ENCODE peak calls at places on chromosomes 2 and 18, in ten cellular contexts. One of them, this sample, is unnamed. For H3K36me3 and H3K27me3, the result is how much of the 10 kb centered on the place peaks cover.

GRCh38 chr2:70069049-70069448 is 18.2 kb upstream of the PCBP1 start:
- DNase-seq in thyroid gland: no peak
- DNase-seq in psoas muscle: no peak
- DNase-seq in heart right ventricle: no peak
- DNase-seq in RWPE2: no peak
- DNase-seq in brain microvascular endothelial cell: no peak
- DNase-seq in PC-3: no peak
- DNase-seq in cardiac muscle cell: no peak
- DNase-seq in upper lobe of right lung: no peak
- DNase-seq in fibroblast of lung: peak
- DNase-seq in this sample: no peak

GRCh38 chr2:69056071-69056470 is 43.1 kb downstream of the ANTXR1 start:
- DNase-seq in thyroid gland: no peak
- DNase-seq in psoas muscle: no peak
- DNase-seq in heart right ventricle: no peak
- DNase-seq in RWPE2: no peak
- DNase-seq in brain microvascular endothelial cell: no peak
- DNase-seq in PC-3: no peak
- DNase-seq in cardiac muscle cell: no peak
- DNase-seq in upper lobe of right lung: no peak
- DNase-seq in fibroblast of lung: no peak
- DNase-seq in this sample: no peak

GRCh38 chr2:234304945-234305344 is 191.9 kb downstream of the ARL4C start:
- DNase-seq in thyroid gland: no peak
- DNase-seq in psoas muscle: no peak
- DNase-seq in heart right ventricle: no peak
- DNase-seq in RWPE2: no peak
- DNase-seq in brain microvascular endothelial cell: peak
- DNase-seq in PC-3: peak
- DNase-seq in cardiac muscle cell: peak
- DNase-seq in upper lobe of right lung: no peak
- DNase-seq in fibroblast of lung: peak
- DNase-seq in this sample: no peak

GRCh38 chr2:190353537-190353899 is 10.1 kb downstream of the INPP1 start:
- DNase-seq in thyroid gland: no peak
- DNase-seq in psoas muscle: no peak
- DNase-seq in heart right ventricle: no peak
- DNase-seq in RWPE2: no peak
- DNase-seq in brain microvascular endothelial cell: no peak
- DNase-seq in PC-3: no peak
- DNase-seq in cardiac muscle cell: no peak
- DNase-seq in upper lobe of right lung: no peak
- DNase-seq in fibroblast of lung: no peak
- DNase-seq in this sample: no peak

GRCh38 chr2:234834228-234834923 is 117.4 kb upstream of the SH3BP4 start:
- DNase-seq in thyroid gland: no peak
- DNase-seq in psoas muscle: no peak
- DNase-seq in heart right ventricle: no peak
- DNase-seq in RWPE2: no peak
- DNase-seq in brain microvascular endothelial cell: no peak
- DNase-seq in PC-3: no peak
- DNase-seq in cardiac muscle cell: peak
- DNase-seq in upper lobe of right lung: no peak
- DNase-seq in fibroblast of lung: no peak
- DNase-seq in this sample: no peak

GRCh38 chr2:26612522-26613240 is 28.5 kb downstream of the CIB4 start:
- DNase-seq in thyroid gland: peak
- DNase-seq in psoas muscle: peak
- DNase-seq in heart right ventricle: peak
- DNase-seq in RWPE2: no peak
- DNase-seq in brain microvascular endothelial cell: no peak
- DNase-seq in PC-3: no peak
- DNase-seq in cardiac muscle cell: no peak
- DNase-seq in upper lobe of right lung: peak
- DNase-seq in fibroblast of lung: no peak
- DNase-seq in this sample: no peak

GRCh38 chr2:181746844-181747243 is 66.5 kb upstream of the NEUROD1 start:
- DNase-seq in thyroid gland: no peak
- DNase-seq in psoas muscle: no peak
- DNase-seq in heart right ventricle: no peak
- DNase-seq in RWPE2: no peak
- DNase-seq in brain microvascular endothelial cell: no peak
- DNase-seq in PC-3: peak
- DNase-seq in cardiac muscle cell: no peak
- DNase-seq in upper lobe of right lung: no peak
- DNase-seq in fibroblast of lung: no peak
- DNase-seq in this sample: no peak

GRCh38 chr2:20611077-20611843 is 39.6 kb downstream of the HS1BP3 start:
- DNase-seq in thyroid gland: peak
- DNase-seq in psoas muscle: peak
- DNase-seq in heart right ventricle: peak
- DNase-seq in RWPE2: peak
- DNase-seq in brain microvascular endothelial cell: peak
- DNase-seq in PC-3: no peak
- DNase-seq in cardiac muscle cell: no peak
- DNase-seq in upper lobe of right lung: peak
- DNase-seq in fibroblast of lung: peak
- DNase-seq in this sample: peak

GRCh38 chr18:13809025-13809384 is 14.9 kb upstream of the MC5R start:
- DNase-seq in thyroid gland: peak
- DNase-seq in psoas muscle: no peak
- DNase-seq in heart right ventricle: no peak
- DNase-seq in RWPE2: no peak
- DNase-seq in brain microvascular endothelial cell: no peak
- DNase-seq in PC-3: peak
- DNase-seq in cardiac muscle cell: no peak
- DNase-seq in upper lobe of right lung: no peak
- DNase-seq in fibroblast of lung: no peak
- DNase-seq in this sample: no peak

GRCh38 chr2:168136392-168136977 is 110.9 kb downstream of the STK39 start:
- DNase-seq in thyroid gland: no peak
- DNase-seq in psoas muscle: no peak
- DNase-seq in heart right ventricle: no peak
- DNase-seq in RWPE2: no peak
- DNase-seq in brain microvascular endothelial cell: no peak
- DNase-seq in PC-3: peak
- DNase-seq in cardiac muscle cell: no peak
- DNase-seq in upper lobe of right lung: no peak
- DNase-seq in fibroblast of lung: peak
- DNase-seq in this sample: no peak

GRCh38 chr2:164048729-164049128 is 312.9 kb upstream of the FIGN start:
- DNase-seq in thyroid gland: no peak
- DNase-seq in psoas muscle: no peak
- DNase-seq in heart right ventricle: no peak
- DNase-seq in RWPE2: no peak
- DNase-seq in brain microvascular endothelial cell: no peak
- DNase-seq in PC-3: no peak
- DNase-seq in cardiac muscle cell: no peak
- DNase-seq in upper lobe of right lung: no peak
- DNase-seq in fibroblast of lung: no peak
- DNase-seq in this sample: no peak

GRCh38 chr2:220417503-220417902 is 790.1 kb downstream of the SLC4A3 start:
- DNase-seq in thyroid gland: no peak
- DNase-seq in psoas muscle: no peak
- DNase-seq in heart right ventricle: no peak
- DNase-seq in RWPE2: no peak
- DNase-seq in brain microvascular endothelial cell: no peak
- DNase-seq in PC-3: no peak
- DNase-seq in cardiac muscle cell: peak
- DNase-seq in upper lobe of right lung: no peak
- DNase-seq in fibroblast of lung: no peak
- DNase-seq in this sample: no peak

GRCh38 chr2:67437132-67437531 is 40.0 kb downstream of the ETAA1 start:
- DNase-seq in thyroid gland: no peak
- DNase-seq in psoas muscle: no peak
- DNase-seq in heart right ventricle: no peak
- DNase-seq in RWPE2: no peak
- DNase-seq in brain microvascular endothelial cell: no peak
- DNase-seq in PC-3: peak
- DNase-seq in cardiac muscle cell: no peak
- DNase-seq in upper lobe of right lung: no peak
- DNase-seq in fibroblast of lung: peak
- DNase-seq in this sample: no peak

GRCh38 chr2:122078451-122078850 is 323.0 kb downstream of the TSN start:
- DNase-seq in thyroid gland: no peak
- DNase-seq in psoas muscle: no peak
- DNase-seq in heart right ventricle: no peak
- DNase-seq in RWPE2: no peak
- DNase-seq in brain microvascular endothelial cell: no peak
- DNase-seq in PC-3: no peak
- DNase-seq in cardiac muscle cell: peak
- DNase-seq in upper lobe of right lung: no peak
- DNase-seq in fibroblast of lung: peak
- DNase-seq in this sample: no peak

GRCh38 chr18:13305326-13305725 is 86.8 kb downstream of the LDLRAD4 start:
- DNase-seq in thyroid gland: no peak
- DNase-seq in psoas muscle: no peak
- DNase-seq in heart right ventricle: no peak
- DNase-seq in RWPE2: no peak
- DNase-seq in brain microvascular endothelial cell: no peak
- DNase-seq in PC-3: no peak
- DNase-seq in cardiac muscle cell: no peak
- DNase-seq in upper lobe of right lung: no peak
- DNase-seq in fibroblast of lung: no peak
- DNase-seq in this sample: no peak

GRCh38 chr2:68320118-68320641 is 431 bp upstream of the CNRIP1 start:
- DNase-seq in thyroid gland: peak
- DNase-seq in psoas muscle: peak
- DNase-seq in heart right ventricle: peak
- DNase-seq in RWPE2: no peak
- DNase-seq in brain microvascular endothelial cell: no peak
- DNase-seq in PC-3: peak
- DNase-seq in cardiac muscle cell: peak
- DNase-seq in upper lobe of right lung: no peak
- DNase-seq in fibroblast of lung: peak
- DNase-seq in this sample: no peak

GRCh38 chr2:38665854-38666577 is at the start of gene GALM:
- DNase-seq in thyroid gland: peak
- DNase-seq in psoas muscle: peak
- DNase-seq in heart right ventricle: peak
- DNase-seq in RWPE2: no peak
- DNase-seq in brain microvascular endothelial cell: peak
- DNase-seq in PC-3: peak
- DNase-seq in cardiac muscle cell: peak
- DNase-seq in upper lobe of right lung: peak
- DNase-seq in fibroblast of lung: peak
- DNase-seq in this sample: peak

GRCh38 chr2:44932079-44932478 is 9.4 kb upstream of the SIX3 start:
- DNase-seq in thyroid gland: no peak
- DNase-seq in psoas muscle: no peak
- DNase-seq in heart right ventricle: no peak
- DNase-seq in RWPE2: no peak
- DNase-seq in brain microvascular endothelial cell: no peak
- DNase-seq in PC-3: no peak
- DNase-seq in cardiac muscle cell: no peak
- DNase-seq in upper lobe of right lung: no peak
- DNase-seq in fibroblast of lung: no peak
- DNase-seq in this sample: no peak

GRCh38 chr2:133424876-133425275 is 143.4 kb downstream of the NCKAP5 start:
- DNase-seq in thyroid gland: no peak
- DNase-seq in psoas muscle: no peak
- DNase-seq in heart right ventricle: no peak
- DNase-seq in RWPE2: no peak
- DNase-seq in brain microvascular endothelial cell: no peak
- DNase-seq in PC-3: no peak
- DNase-seq in cardiac muscle cell: no peak
- DNase-seq in upper lobe of right lung: no peak
- DNase-seq in fibroblast of lung: peak
- DNase-seq in this sample: no peak

GRCh38 chr18:22185298-22185697 is 15.9 kb downstream of the GATA6 start:
- DNase-seq in thyroid gland: no peak
- DNase-seq in psoas muscle: no peak
- DNase-seq in heart right ventricle: no peak
- DNase-seq in RWPE2: no peak
- DNase-seq in brain microvascular endothelial cell: no peak
- DNase-seq in PC-3: no peak
- DNase-seq in cardiac muscle cell: no peak
- DNase-seq in upper lobe of right lung: no peak
- DNase-seq in fibroblast of lung: no peak
- DNase-seq in this sample: no peak
- TF ChIP-seq CTCF in thyroid gland: no peak
- TF ChIP-seq CTCF in psoas muscle: no peak
- TF ChIP-seq CTCF in heart right ventricle: peak
- TF ChIP-seq CTCF in RWPE2: no peak
- TF ChIP-seq CTCF in brain microvascular endothelial cell: peak
- TF ChIP-seq CTCF in PC-3: no peak
- TF ChIP-seq CTCF in cardiac muscle cell: peak
- TF ChIP-seq CTCF in upper lobe of right lung: no peak
- TF ChIP-seq CTCF in fibroblast of lung: no peak
- TF ChIP-seq CTCF in this sample: no peak

DNA sequence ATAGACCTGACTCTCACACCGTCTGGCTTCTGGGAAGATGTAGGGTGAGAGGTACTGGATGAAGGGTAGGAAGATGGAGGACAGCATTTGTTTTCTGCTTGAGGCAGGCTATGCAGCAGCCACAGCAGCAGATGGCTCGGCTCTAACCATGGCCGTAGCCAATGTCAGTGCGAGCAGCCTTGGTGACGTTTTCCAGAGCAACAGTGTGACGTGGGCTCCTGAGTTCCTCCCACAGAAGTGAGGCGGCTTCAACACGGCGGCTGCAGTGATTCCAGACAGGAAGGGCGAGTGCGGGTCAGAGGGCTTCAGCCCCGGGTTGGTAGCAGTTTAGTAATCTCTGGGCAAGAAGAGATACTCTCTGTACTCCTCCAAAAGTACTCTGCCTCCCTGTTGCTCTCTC is 133.0 kb upstream of the MYT1L start:
- DNase-seq in thyroid gland: no peak
- DNase-seq in psoas muscle: no peak
- DNase-seq in heart right ventricle: peak
- DNase-seq in RWPE2: no peak
- DNase-seq in brain microvascular endothelial cell: no peak
- DNase-seq in PC-3: no peak
- DNase-seq in cardiac muscle cell: peak
- DNase-seq in upper lobe of right lung: no peak
- DNase-seq in fibroblast of lung: no peak
- DNase-seq in this sample: no peak
- H3K36me3 ChIP-seq in thyroid gland: under half
- H3K36me3 ChIP-seq in psoas muscle: under half
- H3K36me3 ChIP-seq in heart right ventricle: under half
- H3K36me3 ChIP-seq in RWPE2: under half
- H3K36me3 ChIP-seq in brain microvascular endothelial cell: under half
- H3K36me3 ChIP-seq in PC-3: under half
- H3K36me3 ChIP-seq in cardiac muscle cell: under half
- H3K36me3 ChIP-seq in upper lobe of right lung: under half
- H3K36me3 ChIP-seq in fibroblast of lung: under half
- H3K36me3 ChIP-seq in this sample: under half

GRCh38 chr2:129465045-129465444 is 514.4 kb upstream of the RAB6C start:
- DNase-seq in thyroid gland: no peak
- DNase-seq in psoas muscle: no peak
- DNase-seq in heart right ventricle: no peak
- DNase-seq in RWPE2: no peak
- DNase-seq in brain microvascular endothelial cell: no peak
- DNase-seq in PC-3: no peak
- DNase-seq in cardiac muscle cell: no peak
- DNase-seq in upper lobe of right lung: no peak
- DNase-seq in fibroblast of lung: no peak
- DNase-seq in this sample: no peak
- H3K27me3 ChIP-seq in thyroid gland: under half
- H3K27me3 ChIP-seq in psoas muscle: under half
- H3K27me3 ChIP-seq in heart right ventricle: under half
- H3K27me3 ChIP-seq in RWPE2: under half
- H3K27me3 ChIP-seq in brain microvascular endothelial cell: under half
- H3K27me3 ChIP-seq in PC-3: under half
- H3K27me3 ChIP-seq in cardiac muscle cell: under half
- H3K27me3 ChIP-seq in upper lobe of right lung: under half
- H3K27me3 ChIP-seq in fibroblast of lung: under half
- H3K27me3 ChIP-seq in this sample: under half

GRCh38 chr2:232333361-232334135 is 45.0 kb upstream of the ALPP start:
- DNase-seq in thyroid gland: peak
- DNase-seq in psoas muscle: no peak
- DNase-seq in heart right ventricle: no peak
- DNase-seq in RWPE2: peak
- DNase-seq in brain microvascular endothelial cell: no peak
- DNase-seq in PC-3: peak
- DNase-seq in cardiac muscle cell: no peak
- DNase-seq in upper lobe of right lung: peak
- DNase-seq in fibroblast of lung: no peak
- DNase-seq in this sample: peak
- TF ChIP-seq CTCF in thyroid gland: no peak
- TF ChIP-seq CTCF in psoas muscle: no peak
- TF ChIP-seq CTCF in heart right ventricle: peak
- TF ChIP-seq CTCF in RWPE2: peak
- TF ChIP-seq CTCF in brain microvascular endothelial cell: peak
- TF ChIP-seq CTCF in PC-3: peak
- TF ChIP-seq CTCF in cardiac muscle cell: peak
- TF ChIP-seq CTCF in upper lobe of right lung: peak
- TF ChIP-seq CTCF in fibroblast of lung: peak
- TF ChIP-seq CTCF in this sample: peak